ENCODE peak calls at places on chromosomes 6 and 20, in five cellular contexts. E is neural progenitor cell, Y is activated B cell treated with CpG ODN at 0.5 μM for 24 hours, Q is IMR-90, S is BJ. X is an unnamed sample.

GRCh38 chr20:33909331-33909921 is 84.3 kb upstream of the RALY start:
- DNase-seq in Y (no peak), E (no peak), S (peak; percentile 65), Q (peak; percentile 96), X (peak; percentile 99)

GRCh38 chr6:138403801-138404665 is at the start of gene HEBP2:
- DNase-seq in S (no peak), Y (peak; percentile 88), E (peak; percentile 98), Q (peak; percentile 65), X (peak; percentile 50)

GRCh38 chr6:154805288-154805911 is 72.2 kb downstream of the SCAF8 start:
- DNase-seq in Y (no peak), S (no peak), Q (peak; percentile 70), E (peak; percentile 16), X (peak; percentile 23)

GRCh38 chr6:90169328-90169886 is 127.2 kb downstream of the BACH2 start:
- DNase-seq in E (peak; percentile 53), S (no peak), Q (no peak), Y (no peak), X (no peak)

GRCh38 chr6:125869427-125869826 is 78.7 kb downstream of the NCOA7 start:
- DNase-seq in S (no peak), E (no peak), Y (no peak), Q (no peak), X (no peak)

GRCh38 chr6:5175195-5175594 is 85.6 kb downstream of the LYRM4 start:
- DNase-seq in S (no peak), E (peak; percentile 71), Q (no peak), Y (no peak), X (no peak)

GRCh38 chr6:110137924-110138887 is 41.3 kb downstream of the WASF1 start:
- DNase-seq in E (no peak), Y (no peak), S (no peak), Q (no peak), X (no peak)

GRCh38 chr6:73079611-73079955 is 145.7 kb downstream of the KHDC1L start:
- DNase-seq in Q (peak; percentile 84), Y (no peak), E (no peak), S (peak; percentile 53), X (no peak)

GRCh38 chr20:32810941-32811340 is 8.8 kb upstream of the MAPRE1 start:
- DNase-seq in S (no peak), Y (no peak), Q (no peak), E (no peak), X (no peak)

GRCh38 chr6:139443226-139444112 is 69.0 kb upstream of the CITED2 start:
- DNase-seq in Q (peak; percentile 67), E (no peak), Y (no peak), S (peak; percentile 54), X (no peak)

GRCh38 chr20:33832113-33832853 is 21.1 kb downstream of the CHMP4B start:
- DNase-seq in Y (no peak), S (no peak), Q (peak; percentile 21), E (peak; percentile 61), X (peak; percentile 42)

GRCh38 chr6:45812937-45813336 is 202.7 kb downstream of the CLIC5 start:
- DNase-seq in E (peak; percentile 25), Q (peak; percentile 6), S (no peak), Y (no peak), X (peak; percentile 79)

GRCh38 chr6:35073766-35074471 is 67.2 kb downstream of the TCP11 start:
- DNase-seq in Y (no peak), Q (no peak), E (no peak), S (no peak), X (no peak)

GRCh38 chr6:13472099-13472498 is 15.3 kb downstream of the GFOD1 start:
- DNase-seq in S (peak; percentile 76), Q (peak; percentile 30), Y (no peak), E (no peak), X (no peak)

GRCh38 chr6:25130518-25130917 is 148.7 kb upstream of the CARMIL1 start:
- DNase-seq in E (no peak), Q (no peak), Y (no peak), S (no peak), X (no peak)

GRCh38 chr20:18172379-18172778 is 34.7 kb downstream of the KAT14 start:
- DNase-seq in Q (no peak), Y (no peak), E (no peak), S (no peak), X (no peak)

GRCh38 chr20:9409352-9409751 is 105.0 kb upstream of the LAMP5 start:
- DNase-seq in Q (peak; percentile 60), E (no peak), S (peak; percentile 16), Y (no peak), X (no peak)

GRCh38 chr6:5634525-5634924 is 372.2 kb downstream of the NRN1 start:
- DNase-seq in S (no peak), E (no peak), Y (no peak), Q (peak; percentile 8), X (no peak)

GRCh38 chr6:119310486-119311036 is 39.0 kb downstream of the MAN1A1 start:
- DNase-seq in Q (peak; percentile 54), S (no peak), E (no peak), Y (no peak), X (no peak)

GRCh38 chr6:109718991-109719390 is 27.9 kb downstream of the FIG4 start:
- DNase-seq in Y (no peak), E (no peak), Q (peak; percentile 34), S (no peak), X (no peak)

GRCh38 chr20:58457083-58457680 is 58.0 kb downstream of the APCDD1L start:
- DNase-seq in E (no peak), S (no peak), Y (no peak), Q (peak; percentile 97), X (no peak)

GRCh38 chr20:46137816-46138215 is 19.7 kb downstream of the CD40 start:
- DNase-seq in E (no peak), Y (no peak), Q (no peak), S (no peak), X (no peak)

GRCh38 chr6:158057213-158057987 is 75.7 kb downstream of the SYNJ2 start:
- DNase-seq in E (no peak), Y (no peak), S (peak; percentile 91), Q (peak; percentile 98), X (no peak)

GRCh38 chr20:58174708-58175287 is 53.7 kb downstream of the ANKRD60 start:
- DNase-seq in Q (no peak), S (no peak), Y (no peak), E (peak; percentile 37), X (no peak)

GRCh38 chr20:59561228-59561605 is 43.1 kb upstream of the PHACTR3 start:
- DNase-seq in S (no peak), E (no peak), Y (no peak), Q (no peak), X (no peak)

GRCh38 chr6:33904050-33904827 is 100.4 kb upstream of the MLN start:
- DNase-seq in Q (no peak), Y (no peak), E (peak; percentile 38), S (no peak), X (no peak)

GRCh38 chr6:152749336-152749735 is 1.3 kb upstream of the VIP start:
- DNase-seq in E (no peak), Q (no peak), S (no peak), Y (no peak), X (no peak)

GRCh38 chr6:152750694-152751093 is at the start of gene VIP:
- DNase-seq in Q (peak; percentile 42), E (peak; percentile 82), S (no peak), Y (no peak), X (no peak)

GRCh38 chr6:152745509-152746171 is 5.0 kb upstream of the VIP start:
- DNase-seq in E (no peak), S (no peak), Q (peak; percentile 0), Y (no peak), X (no peak)

GRCh38 chr6:152746172-152746553 is 4.4 kb upstream of the VIP start:
- DNase-seq in Q (peak; percentile 59), S (no peak), E (no peak), Y (no peak), X (no peak)

GRCh38 chr6:152748843-152749242 is 1.8 kb upstream of the VIP start:
- DNase-seq in Q (peak; percentile 33), Y (no peak), E (no peak), S (no peak), X (no peak)
- TF ChIP-seq CTCF in Q (peak; percentile 50), Y (no peak), E (peak; percentile 41), S (peak; percentile 3), X (no peak)

GRCh38 chr6:100116409-100117194 is 122.6 kb upstream of the MCHR2 start:
- DNase-seq in Q (peak; percentile 76), E (peak; percentile 74), Y (no peak), S (peak; percentile 57), X (peak; percentile 52)
- TF ChIP-seq CTCF in Q (peak; percentile 87), E (peak; percentile 92), Y (no peak), S (peak; percentile 75), X (peak; percentile 81)

DNA sequence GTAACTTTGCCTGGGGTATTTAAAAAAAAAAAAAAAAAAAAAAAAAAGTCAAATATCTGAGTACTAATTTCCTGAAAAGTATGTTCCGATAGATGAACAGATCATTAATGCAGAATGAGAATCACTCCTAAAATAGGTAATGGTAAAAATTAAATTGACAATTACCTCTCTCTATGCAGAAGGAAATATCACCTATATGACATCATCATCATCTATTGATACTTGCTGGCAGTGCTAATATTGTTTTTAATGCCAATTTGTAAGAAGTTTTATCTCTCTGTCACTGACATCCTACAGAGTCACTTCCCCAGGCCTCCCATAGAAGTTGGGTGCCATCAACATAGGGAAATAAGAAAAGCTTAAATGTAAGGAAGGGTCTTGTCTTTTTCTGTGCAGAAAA is 29.9 kb downstream of the ADNP start:
- DNase-seq in E (no peak), Y (no peak), S (no peak), Q (no peak), X (no peak)
- TF ChIP-seq CTCF in E (no peak), Y (no peak), S (no peak), Q (no peak), X (no peak)

DNA sequence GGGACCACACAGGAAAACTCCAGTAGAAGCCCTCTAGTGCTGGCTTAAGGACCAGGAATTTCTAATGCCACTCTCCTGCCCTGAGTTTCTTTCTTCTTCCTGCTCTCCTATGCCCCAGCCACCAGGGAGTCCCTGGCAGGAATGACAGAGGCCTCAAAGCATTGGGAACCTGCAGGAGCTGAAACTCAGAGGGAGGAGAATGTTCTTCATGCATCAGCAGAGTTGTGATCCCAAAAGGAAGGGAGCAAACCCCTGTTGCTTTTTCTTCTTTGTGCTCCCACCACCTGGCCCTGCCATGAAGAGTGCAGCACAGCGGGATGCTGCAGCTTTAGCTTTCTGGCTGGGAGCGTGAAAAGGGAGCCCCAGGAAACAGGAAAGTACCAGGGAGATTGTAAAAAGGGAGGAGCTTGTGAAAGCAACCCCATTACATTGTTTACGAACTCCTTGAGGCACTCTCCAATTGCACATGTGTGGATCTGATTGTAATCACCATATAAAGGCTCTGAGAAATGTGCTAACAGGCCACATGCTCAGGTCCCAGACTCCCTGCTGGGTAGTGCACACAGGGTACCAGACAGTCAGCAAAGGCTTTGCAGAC is 34.7 kb upstream of the FKBP1A start:
- DNase-seq in S (no peak), Y (no peak), E (peak; percentile 80), Q (peak; percentile 37), X (no peak)
- TF ChIP-seq CTCF in S (peak; percentile 4), Y (no peak), E (peak; percentile 18), Q (no peak), X (peak; percentile 16)